ENCODE peak calls at places on chromosome 4, in six cellular contexts. N, I, V, S, D and J are unnamed samples.

GRCh38 chr4:41620594-41621256 is 82.8 kb downstream of the LIMCH1 start:
- DNase-seq in V (no peak), I (peak; percentile 45), D (no peak), N (no peak), S (no peak), J (no peak)

GRCh38 chr4:151921371-151921770 is 160.6 kb upstream of the GATB start:
- DNase-seq in N (no peak), D (no peak), V (no peak), I (no peak), S (no peak), J (no peak)

GRCh38 chr4:8916251-8916913 is 44.7 kb upstream of the HMX1 start:
- DNase-seq in I (peak; percentile 15), D (no peak), V (no peak), S (peak; percentile 35), N (no peak), J (no peak)

GRCh38 chr4:131974730-131975129 is 1174.4 kb upstream of the PCDH10 start:
- DNase-seq in D (no peak), V (no peak), N (no peak), I (no peak), S (no peak), J (no peak)

GRCh38 chr4:118410143-118410542 is 57.3 kb upstream of the PRSS12 start:
- DNase-seq in D (no peak), S (no peak), I (peak; percentile 15), N (no peak), V (no peak), J (no peak)

GRCh38 chr4:7295201-7295916 is 103.0 kb downstream of the SORCS2 start:
- DNase-seq in D (no peak), S (no peak), V (no peak), I (peak; percentile 46), N (no peak), J (no peak)

GRCh38 chr4:122480655-122481487 is 24.3 kb upstream of the IL2 start:
- DNase-seq in N (no peak), V (no peak), D (no peak), I (no peak), S (no peak), J (no peak)

GRCh38 chr4:122450847-122451246 is 5.7 kb downstream of the IL2 start:
- DNase-seq in I (no peak), N (peak; percentile 41), S (peak; percentile 49), D (no peak), V (no peak), J (peak; percentile 1)

GRCh38 chr4:13903851-13904340 is 276.4 kb upstream of the BOD1L1 start:
- DNase-seq in V (no peak), D (no peak), S (no peak), N (no peak), I (no peak), J (no peak)

GRCh38 chr4:85028910-85029309 is 62.4 kb upstream of the WDFY3 start:
- DNase-seq in V (no peak), D (no peak), N (peak; percentile 7), S (no peak), I (no peak), J (no peak)

GRCh38 chr4:53459548-53459947 is 82.1 kb downstream of the FIP1L1 start:
- DNase-seq in I (no peak), V (no peak), D (no peak), S (no peak), N (peak; percentile 10), J (peak; percentile 80)

GRCh38 chr4:124650614-124651013 is 61.9 kb downstream of the ANKRD50 start:
- DNase-seq in I (no peak), D (no peak), S (no peak), V (no peak), N (no peak), J (no peak)

GRCh38 chr4:90449626-90450025 is 322.4 kb downstream of the CCSER1 start:
- DNase-seq in S (no peak), N (no peak), V (no peak), D (no peak), I (no peak), J (no peak)

GRCh38 chr4:185997287-185997686 is 71.7 kb upstream of the TLR3 start:
- DNase-seq in S (peak; percentile 29), D (no peak), V (no peak), I (no peak), N (no peak), J (no peak)

GRCh38 chr4:185381794-185382193 is 13.9 kb downstream of the LRP2BP start:
- DNase-seq in D (no peak), N (no peak), S (no peak), I (no peak), V (no peak), J (peak; percentile 6)

GRCh38 chr4:88645994-88646393 is 51.6 kb downstream of the NAP1L5 start:
- DNase-seq in S (no peak), N (no peak), I (no peak), D (no peak), V (no peak), J (no peak)

GRCh38 chr4:26321326-26322276 is 787 bp downstream of the RBPJ start:
- DNase-seq in V (no peak), D (no peak), N (peak; percentile 9), S (peak; percentile 66), I (peak; percentile 38), J (peak; percentile 5)

GRCh38 chr4:186765138-186765537 is 41.5 kb upstream of the FAT1 start:
- DNase-seq in N (peak; percentile 31), V (peak; percentile 61), D (no peak), S (peak; percentile 48), I (no peak), J (peak; percentile 73)

GRCh38 chr4:57462843-57463242 is 352.7 kb upstream of the IGFBP7 start:
- DNase-seq in S (no peak), D (no peak), I (no peak), V (no peak), N (no peak), J (no peak)

GRCh38 chr4:14596904-14597303 is 405.4 kb upstream of the CPEB2 start:
- DNase-seq in S (no peak), I (no peak), D (no peak), N (no peak), V (no peak), J (no peak)

GRCh38 chr4:1290165-1290977 is 680 bp downstream of the MAEA start:
- DNase-seq in S (no peak), V (no peak), N (peak; percentile 10), I (no peak), D (no peak), J (no peak)

GRCh38 chr4:1291091-1291490 is 1.4 kb downstream of the MAEA start:
- DNase-seq in S (no peak), D (no peak), N (no peak), I (no peak), V (no peak), J (no peak)

GRCh38 chr4:1288786-1289185 is 905 bp upstream of the MAEA start:
- DNase-seq in I (no peak), N (no peak), S (no peak), D (no peak), V (no peak), J (no peak)

GRCh38 chr4:1291996-1292702 is 2.5 kb downstream of the MAEA start:
- DNase-seq in I (no peak), V (no peak), D (no peak), S (no peak), N (no peak), J (no peak)

DNA sequence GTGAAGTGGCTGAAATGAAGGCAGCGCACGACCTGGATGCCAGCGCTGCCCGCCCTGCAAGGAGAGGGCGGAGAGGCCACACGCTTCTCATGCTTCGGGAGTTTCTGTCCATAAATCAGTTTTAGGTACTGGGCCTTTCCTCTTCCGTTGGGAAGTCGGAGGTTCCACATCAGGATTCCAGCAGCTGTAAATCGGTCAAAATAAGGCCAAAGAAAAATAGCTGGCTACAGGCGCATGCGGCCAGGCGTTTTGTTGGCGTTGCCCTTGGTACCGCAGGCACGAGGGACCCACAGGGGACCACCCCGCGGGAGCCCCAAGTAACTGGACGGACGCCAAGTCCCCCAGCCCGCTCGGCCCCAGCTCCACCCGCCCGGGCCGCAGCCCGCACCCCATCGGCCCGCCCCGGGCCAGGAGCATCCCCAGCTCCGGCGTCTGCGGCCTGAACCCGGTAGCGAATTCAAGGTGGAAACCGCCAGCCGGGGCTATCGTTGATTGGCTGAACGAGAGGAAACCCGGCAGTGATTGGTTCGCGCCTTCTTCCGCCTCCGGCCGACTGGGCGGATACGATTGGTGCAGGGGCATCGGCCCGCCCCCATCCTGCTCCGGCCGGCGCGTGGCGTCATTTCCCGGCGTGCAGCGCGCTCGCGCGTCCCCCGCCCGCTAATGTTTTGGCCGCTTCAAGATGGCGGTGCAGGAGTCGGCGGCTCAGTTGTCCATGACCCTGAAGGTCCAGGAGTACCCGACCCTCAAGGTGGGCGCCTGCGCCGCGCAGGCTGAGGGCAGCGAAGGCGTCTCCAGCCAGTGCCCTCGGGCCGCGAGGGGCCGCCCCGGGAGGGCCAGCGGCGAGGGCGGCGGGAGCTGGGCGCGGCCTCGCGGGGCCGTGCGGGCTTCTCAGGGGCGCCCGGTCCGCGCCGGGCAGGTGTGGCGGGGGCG is at the start of gene MAEA:
- DNase-seq in D (peak; percentile 83), N (peak; percentile 95), V (peak; percentile 98), S (peak; percentile 95), I (peak; percentile 100), J (peak; percentile 92)
- TF ChIP-seq EP300 in D (no peak), N (no peak), V (no peak), S (no peak), I (no peak), J (peak; percentile 16)

DNA sequence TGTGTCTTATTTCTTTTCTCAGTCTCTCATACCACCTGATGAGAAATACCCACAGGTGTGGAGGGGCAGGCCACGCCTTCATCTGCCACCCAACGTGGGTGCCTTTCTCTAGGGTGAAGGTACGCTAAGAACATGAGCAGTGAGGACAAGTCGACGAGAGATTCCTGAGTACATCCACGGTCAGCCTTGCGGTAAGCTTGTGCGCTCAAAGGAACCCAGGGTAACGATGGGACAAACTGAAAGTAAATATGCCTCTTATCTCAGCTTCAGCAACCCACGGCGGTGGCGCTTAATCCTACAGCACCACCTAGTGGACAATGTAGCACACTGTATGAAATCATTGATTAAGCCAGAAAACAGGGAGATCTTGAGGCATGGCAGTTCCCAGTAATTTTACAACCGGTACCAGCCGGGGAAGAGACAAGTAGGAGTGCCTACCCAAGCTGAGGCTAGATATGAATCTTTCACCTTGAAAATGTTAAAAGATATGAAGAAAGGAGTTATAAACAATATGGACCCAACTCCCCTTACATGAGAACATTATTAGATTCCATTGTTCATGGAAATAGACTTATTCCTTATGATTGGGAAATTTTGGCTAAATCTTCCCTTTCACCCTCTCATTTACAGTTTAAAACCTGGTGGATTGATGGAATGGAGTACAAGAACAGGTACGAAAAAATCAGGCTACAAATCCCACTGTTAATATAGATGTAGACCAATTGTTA is 63.0 kb downstream of the ZNF732 start:
- DNase-seq in D (peak; percentile 34), S (peak; percentile 62), I (no peak), N (peak; percentile 55), V (peak; percentile 50), J (peak; percentile 18)
- H3K27ac ChIP-seq in D (no peak overlapping the region), S (no peak overlapping the region), I (no peak overlapping the region), N (no peak overlapping the region), V (no peak overlapping the region), J (no peak overlapping the region)

GRCh38 chr4:76733380-76733779 is 164.6 kb downstream of the SOWAHB start:
- DNase-seq in D (no peak), I (no peak), S (peak; percentile 64), N (peak; percentile 25), V (no peak), J (no peak)
- TF ChIP-seq USF2 in D (no peak), I (no peak), S (no peak), N (no peak), V (no peak), J (no peak)

DNA sequence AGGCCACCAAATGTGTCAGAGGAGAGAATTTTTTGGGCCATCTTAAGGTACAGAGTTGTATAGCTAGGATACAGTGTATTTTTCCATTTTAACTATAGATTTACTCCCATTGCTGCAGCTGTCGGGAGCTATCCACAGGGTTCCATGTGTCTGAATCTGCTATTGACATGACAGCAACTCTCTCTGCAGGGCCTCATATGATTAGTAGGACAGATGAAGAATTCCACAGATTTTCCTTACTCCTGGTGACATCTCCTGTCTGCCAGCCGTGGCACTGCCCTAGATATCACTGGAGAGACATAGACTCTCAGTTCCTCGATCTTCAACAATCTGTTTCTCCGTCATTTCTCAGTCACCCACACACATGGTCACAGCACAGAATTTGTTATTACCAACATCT is 86.5 kb downstream of the SPCS3 start:
- DNase-seq in I (no peak), D (no peak), V (no peak), S (no peak), N (no peak), J (no peak)
- TF ChIP-seq EP300 in I (no peak), D (no peak), V (no peak), S (no peak), N (no peak), J (no peak)